ENCODE peak calls at places on chromosomes 7 and 10, in seven cellular contexts. T, G, N, L, O, I and P are unnamed samples.

GRCh38 chr10:37975407-37975991 is 948 bp downstream of the ZNF25 start:
- DNase-seq in O (peak; percentile 35), I (peak; percentile 33), T (no peak), G (no peak), L (no peak), N (no peak), P (peak; percentile 42)

GRCh38 chr10:17175551-17175950 is 25.9 kb downstream of the TRDMT1 start:
- DNase-seq in I (peak; percentile 73), G (no peak), T (no peak), O (peak; percentile 20), N (no peak), L (no peak), P (no peak)

GRCh38 chr10:22712959-22713852 is 1.2 kb downstream of the PIP4K2A start:
- DNase-seq in T (peak; percentile 59), N (peak; percentile 40), I (peak; percentile 55), G (peak; percentile 71), O (no peak), L (peak; percentile 92), P (peak; percentile 42)

GRCh38 chr10:110641256-110641655 is 2.9 kb upstream of the RBM20 start:
- DNase-seq in G (peak; percentile 75), L (no peak), I (no peak), N (peak; percentile 20), T (no peak), O (no peak), P (peak; percentile 8)

GRCh38 chr10:34565934-34566333 is 249.2 kb downstream of the PARD3 start:
- DNase-seq in N (no peak), I (peak; percentile 33), O (peak; percentile 68), L (no peak), G (no peak), T (peak; percentile 29), P (peak; percentile 68)

GRCh38 chr10:77943086-77943901 is 16.7 kb upstream of the DLG5 start:
- DNase-seq in O (peak; percentile 62), G (no peak), I (peak; percentile 76), T (no peak), N (no peak), L (no peak), P (peak; percentile 80)

GRCh38 chr7:156608176-156608478 is 32.4 kb upstream of the RNF32 start:
- DNase-seq in N (no peak), O (no peak), T (peak; percentile 41), L (no peak), G (peak; percentile 51), I (no peak), P (no peak)

GRCh38 chr7:149317986-149318672 is 56.1 kb downstream of the ZNF783 start:
- DNase-seq in N (no peak), I (no peak), G (no peak), L (no peak), O (no peak), T (no peak), P (no peak)

GRCh38 chr10:61600389-61600788 is 62.3 kb upstream of the CABCOCO1 start:
- DNase-seq in T (no peak), N (no peak), O (no peak), G (no peak), L (no peak), I (no peak), P (no peak)

GRCh38 chr7:150357277-150357676 is 11.3 kb upstream of the REPIN1 start:
- DNase-seq in I (no peak), T (no peak), L (peak; percentile 84), O (no peak), N (no peak), G (no peak), P (peak; percentile 5)

GRCh38 chr10:114541081-114541833 is 116.8 kb downstream of the ABLIM1 start:
- DNase-seq in L (no peak), O (peak; percentile 99), N (peak; percentile 61), I (peak; percentile 52), G (peak; percentile 82), T (no peak), P (peak; percentile 96)

GRCh38 chr7:48875300-48875916 is 48.9 kb upstream of the CDC14C start:
- DNase-seq in I (peak; percentile 47), G (peak; percentile 67), O (peak; percentile 3), T (peak; percentile 38), N (peak; percentile 8), L (no peak), P (peak; percentile 23)

DNA sequence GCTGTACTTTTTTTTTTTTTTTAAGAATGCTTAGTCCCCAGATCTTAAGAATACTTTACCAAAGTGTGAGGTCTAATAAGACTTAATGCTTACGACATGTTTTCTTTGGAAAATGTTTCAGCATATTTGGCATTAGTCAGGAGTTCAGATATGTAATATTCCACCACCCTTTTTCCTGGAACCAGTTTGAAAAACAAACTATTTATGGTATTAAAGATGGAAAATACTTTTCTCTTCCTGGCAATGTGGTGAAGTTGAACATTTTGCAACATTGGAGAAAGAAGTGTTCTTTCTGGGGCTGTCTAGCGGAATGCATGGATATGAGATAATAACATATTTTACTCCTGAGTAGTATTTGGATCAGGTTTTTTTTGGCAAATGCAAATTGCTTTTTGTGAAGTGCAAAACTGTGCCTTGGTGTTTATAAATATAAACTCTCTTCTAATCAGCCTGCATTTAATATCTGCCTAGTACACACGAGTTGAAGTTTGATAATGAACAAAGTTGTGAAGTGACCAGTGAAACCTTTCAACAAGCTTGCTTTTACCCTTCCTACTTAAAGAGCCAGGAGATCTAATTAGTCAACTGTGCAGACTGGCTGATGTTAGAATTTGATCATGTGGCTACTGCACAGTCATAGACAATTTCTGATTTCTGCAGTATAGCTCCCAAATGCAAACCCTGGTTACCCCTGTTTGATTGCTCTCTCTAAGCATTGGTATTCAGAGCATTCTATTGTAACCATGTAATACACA is 20.9 kb downstream of the MAP3K8 start:
- DNase-seq in T (no peak), L (no peak), N (no peak), O (peak; percentile 99), I (peak; percentile 98), G (no peak), P (peak; percentile 95)
- H3K4me3 ChIP-seq in T (no peak overlapping the region), L (no peak overlapping the region), N (no peak overlapping the region), O (no peak overlapping the region), I (no peak overlapping the region), G (no peak overlapping the region), P (no peak overlapping the region)

DNA sequence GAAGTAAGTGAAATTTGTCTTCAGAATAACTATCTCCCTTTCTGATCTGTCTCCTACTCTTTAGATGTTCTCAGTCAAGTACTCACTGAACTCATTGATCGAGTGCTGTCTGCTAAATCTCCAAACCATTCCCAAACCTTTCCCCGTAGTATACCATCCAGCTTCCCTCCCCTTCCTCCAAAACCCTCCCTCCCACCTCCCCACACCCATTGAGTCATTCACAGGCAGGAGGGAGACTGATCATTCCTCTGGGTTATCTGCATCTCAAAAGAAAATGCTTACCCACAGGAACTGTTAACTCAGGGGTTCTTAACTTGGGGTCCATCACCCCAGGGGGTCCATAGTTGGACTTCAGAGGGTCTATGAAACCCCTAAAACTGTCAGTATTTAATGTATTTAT is 37.4 kb downstream of the GOT1 start:
- DNase-seq in T (no peak), L (no peak), G (no peak), I (no peak), O (peak; percentile 17), N (no peak), P (no peak)
- H3K4me3 ChIP-seq in T (no peak overlapping the region), L (no peak overlapping the region), G (no peak overlapping the region), I (no peak overlapping the region), O (no peak overlapping the region), N (no peak overlapping the region), P (no peak overlapping the region)

GRCh38 chr7:106126170-106126938 is 14.2 kb upstream of the SYPL1 start:
- DNase-seq in I (peak; percentile 90), N (peak; percentile 42), L (no peak), O (peak; percentile 44), G (no peak), T (no peak), P (peak; percentile 83)
- H3K4me3 ChIP-seq in I (peak overlapping the region; percentile 3), N (no peak overlapping the region), L (no peak overlapping the region), O (no peak overlapping the region), G (no peak overlapping the region), T (no peak overlapping the region), P (no peak overlapping the region)

GRCh38 chr10:63630085-63630927 is 109.1 kb downstream of the REEP3 start:
- DNase-seq in T (peak; percentile 91), N (peak; percentile 91), G (peak; percentile 97), I (peak; percentile 95), O (peak; percentile 91), L (peak; percentile 94), P (peak; percentile 97)

GRCh38 chr10:63628526-63629362 is 107.5 kb downstream of the REEP3 start:
- DNase-seq in O (no peak), L (no peak), G (peak; percentile 77), N (peak; percentile 68), T (peak; percentile 48), I (no peak), P (peak; percentile 54)

GRCh38 chr10:63629363-63630084 is 108.3 kb downstream of the REEP3 start:
- DNase-seq in G (peak; percentile 98), T (peak; percentile 93), O (peak; percentile 99), N (peak; percentile 96), I (peak; percentile 100), L (peak; percentile 96), P (peak; percentile 99)

GRCh38 chr10:63627376-63627775 is 106.2 kb downstream of the REEP3 start:
- DNase-seq in T (no peak), O (no peak), G (no peak), L (no peak), N (no peak), I (peak; percentile 18), P (no peak)

GRCh38 chr10:63627881-63628296 is 106.7 kb downstream of the REEP3 start:
- DNase-seq in L (no peak), N (no peak), T (no peak), G (no peak), I (no peak), O (no peak), P (no peak)
- H3K4me3 ChIP-seq in L (no peak overlapping the region), N (no peak overlapping the region), T (no peak overlapping the region), G (no peak overlapping the region), I (no peak overlapping the region), O (no peak overlapping the region), P (no peak overlapping the region)